ENCODE peak calls at places on chromosomes 4 and X, in nine cellular contexts. T is suprapubic skin, X is mesendoderm, R is NT2/D1, Y is retinal pigment epithelial cell, W is body of pancreas, M is breast epithelium, N is tibial artery, B is aorta. A is an unnamed sample.

GRCh38 chr4:83906561-83906960 is 370.7 kb downstream of the GPAT3 start:
- DNase-seq in T (no peak), X (no peak), R (no peak), Y (no peak), W (no peak), M (no peak), N (no peak), B (no peak), A (no peak)

GRCh38 chrX:71251456-71251973 is 2.4 kb downstream of the ZMYM3 start:
- DNase-seq in T (no peak), X (peak), R (no peak), Y (no peak), W (no peak), M (no peak), N (no peak), B (peak), A (no peak)

GRCh38 chrX:96683997-96684338 is 674 bp upstream of the DIAPH2 start:
- DNase-seq in T (no peak), X (no peak), R (no peak), Y (no peak), W (no peak), M (no peak), N (no peak), B (no peak), A (no peak)

GRCh38 chr4:83125738-83126141 is 11.2 kb upstream of the PLAC8 start:
- DNase-seq in T (no peak), X (no peak), R (no peak), Y (no peak), W (no peak), M (no peak), N (no peak), B (no peak), A (peak)

GRCh38 chr4:174402470-174403176 is 118.9 kb downstream of the CEP44 start:
- DNase-seq in T (no peak), X (peak), R (no peak), Y (peak), W (no peak), M (no peak), N (no peak), B (no peak), A (no peak)

GRCh38 chr4:147096667-147097604 is 151.3 kb upstream of the TTC29 start:
- DNase-seq in T (no peak), X (peak), R (no peak), Y (no peak), W (no peak), M (no peak), N (no peak), B (no peak), A (peak)

GRCh38 chr4:86319390-86319789 is 40.5 kb downstream of the MAPK10 start:
- DNase-seq in T (no peak), X (no peak), R (no peak), Y (no peak), W (no peak), M (no peak), N (no peak), B (no peak), A (no peak)

GRCh38 chr4:137359691-137360315 is 172.5 kb downstream of the PCDH18 start:
- DNase-seq in T (no peak), X (no peak), R (no peak), Y (peak), W (no peak), M (no peak), N (no peak), B (no peak), A (no peak)

GRCh38 chr4:140326395-140326993 is 47.0 kb upstream of the SCOC start:
- DNase-seq in T (no peak), X (peak), R (no peak), Y (no peak), W (peak), M (no peak), N (no peak), B (no peak), A (peak)

GRCh38 chr4:89298160-89298559 is 9.4 kb downstream of the GPRIN3 start:
- DNase-seq in T (no peak), X (no peak), R (no peak), Y (no peak), W (no peak), M (no peak), N (no peak), B (no peak), A (peak)

GRCh38 chr4:156999175-156999517 is 27.5 kb upstream of the PDGFC start:
- DNase-seq in T (no peak), X (peak), R (peak), Y (peak), W (peak), M (no peak), N (peak), B (no peak), A (no peak)

GRCh38 chr4:122476126-122476525 is 19.6 kb upstream of the IL2 start:
- DNase-seq in T (no peak), X (no peak), R (no peak), Y (no peak), W (no peak), M (no peak), N (no peak), B (no peak), A (no peak)

GRCh38 chrX:13235930-13236329 is 83.9 kb downstream of the ATXN3L start:
- DNase-seq in T (no peak), X (no peak), R (no peak), Y (no peak), W (no peak), M (no peak), N (no peak), B (no peak), A (no peak)

GRCh38 chr4:113077611-113078010 is 28.2 kb downstream of the ANK2 start:
- DNase-seq in T (no peak), X (no peak), R (no peak), Y (no peak), W (no peak), M (no peak), N (no peak), B (no peak), A (no peak)

GRCh38 chrX:1534321-1535168 is 2.4 kb downstream of the P2RY8 start:
- DNase-seq in T (no peak), X (peak), R (no peak), Y (no peak), W (no peak), M (no peak), N (no peak), B (no peak), A (no peak)

GRCh38 chr4:120801171-120801758 is 121.3 kb downstream of the PRDM5 start:
- DNase-seq in T (peak), X (no peak), R (no peak), Y (peak), W (no peak), M (no peak), N (peak), B (peak), A (no peak)

GRCh38 chr4:103032575-103032974 is 13.1 kb upstream of the SLC9B1 start:
- DNase-seq in T (no peak), X (peak), R (peak), Y (no peak), W (peak), M (no peak), N (no peak), B (no peak), A (peak)

GRCh38 chr4:152009046-152009445 is 248.2 kb upstream of the GATB start:
- DNase-seq in T (no peak), X (no peak), R (no peak), Y (peak), W (no peak), M (no peak), N (no peak), B (no peak), A (no peak)

GRCh38 chrX:2933125-2933900 is 4.2 kb upstream of the ARSD start:
- DNase-seq in T (no peak), X (no peak), R (no peak), Y (no peak), W (no peak), M (peak), N (no peak), B (no peak), A (peak)

DNA sequence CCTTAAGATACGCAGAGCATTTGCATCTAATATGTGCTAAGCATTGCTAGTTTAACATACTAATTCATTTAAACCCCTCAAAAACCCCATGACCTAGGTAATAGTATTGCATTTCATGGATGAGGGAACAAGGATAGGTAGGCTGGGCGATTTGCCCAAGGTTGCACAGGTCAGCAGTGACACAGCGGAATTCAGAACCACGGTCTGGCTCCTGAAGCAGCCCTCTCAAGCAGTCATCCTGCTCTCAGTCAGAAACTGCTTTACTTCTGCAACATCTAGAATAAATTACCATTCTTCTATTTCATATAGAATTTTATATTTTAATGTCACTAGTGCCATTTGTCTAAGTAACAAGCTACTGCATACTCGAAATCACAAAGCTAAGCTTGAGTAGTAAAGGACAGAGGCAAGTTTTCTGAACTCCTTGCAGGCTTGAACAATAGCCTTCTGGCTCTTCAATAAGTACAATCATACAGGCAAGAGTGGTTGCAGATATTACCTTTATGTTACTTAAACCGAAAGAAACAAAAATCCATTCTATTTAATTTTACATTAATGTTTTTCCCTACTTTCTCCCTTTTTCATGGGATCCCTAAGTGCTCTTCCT is 555 bp upstream of the SPP1 start:
- DNase-seq in T (no peak), X (peak), R (no peak), Y (no peak), W (peak), M (no peak), N (no peak), B (no peak), A (no peak)
- H3K4me3 ChIP-seq in T (no peak), X (no peak), R (peak), Y (no peak), W (no peak), M (peak), N (no peak), B (no peak), A (no peak)

GRCh38 chrX:57137481-57137880 is 284 bp upstream of the SPIN2A start:
- DNase-seq in T (no peak), X (peak), R (no peak), Y (no peak), W (no peak), M (no peak), N (no peak), B (no peak), A (no peak)
- H3K4me3 ChIP-seq in T (peak), X (peak), R (no peak), Y (peak), W (no peak), M (peak), N (peak), B (no peak), A (no peak)

DNA sequence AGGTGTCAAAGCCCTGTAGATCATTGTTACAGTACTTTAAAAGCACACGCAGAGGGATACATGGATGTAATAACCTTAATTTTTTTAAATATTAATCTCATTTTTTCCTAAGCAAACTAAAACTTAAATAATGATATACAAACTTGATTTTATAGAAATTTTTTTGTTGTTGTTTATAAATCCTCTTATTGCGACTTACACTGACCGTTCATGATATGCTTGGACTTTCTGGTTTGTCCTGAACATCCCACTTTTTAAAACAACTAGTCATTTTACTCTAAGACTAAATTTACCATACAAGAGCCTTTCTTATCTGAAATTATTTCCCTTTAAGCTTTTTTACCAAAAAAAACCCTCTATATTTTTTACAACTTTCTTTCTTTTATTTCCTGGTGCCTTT is 2106.0 kb downstream of the PCDH7 start:
- DNase-seq in T (no peak), X (peak), R (no peak), Y (no peak), W (no peak), M (no peak), N (no peak), B (no peak), A (peak)
- H3K4me3 ChIP-seq in T (no peak), X (no peak), R (no peak), Y (no peak), W (no peak), M (no peak), N (no peak), B (no peak), A (no peak)

GRCh38 chr4:23853986-23854385 is 35.9 kb downstream of the PPARGC1A start:
- DNase-seq in T (no peak), X (no peak), R (no peak), Y (no peak), W (no peak), M (no peak), N (no peak), B (no peak), A (no peak)
- H3K4me3 ChIP-seq in T (no peak), X (no peak), R (no peak), Y (no peak), W (no peak), M (no peak), N (no peak), B (no peak), A (no peak)

DNA sequence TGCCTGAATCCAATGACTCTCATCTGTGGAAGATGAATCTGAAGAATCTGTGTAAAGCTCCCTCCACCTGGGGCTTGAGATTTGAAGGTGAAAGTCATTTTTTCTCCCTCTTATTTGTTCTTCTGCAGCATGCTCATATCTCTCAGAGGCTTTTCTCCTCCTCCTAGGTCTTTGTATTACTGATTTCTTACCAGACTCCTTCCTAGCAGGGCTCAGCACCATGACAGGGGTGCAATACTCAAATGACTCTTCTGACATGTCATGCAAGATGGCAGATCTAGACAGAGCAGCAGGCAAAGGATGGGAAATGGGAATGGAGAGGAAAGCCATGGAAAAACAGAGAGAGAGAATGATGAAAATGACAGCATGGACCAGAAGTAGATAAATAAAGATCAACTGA is 118.3 kb downstream of the TMA16 start:
- DNase-seq in T (no peak), X (no peak), R (no peak), Y (no peak), W (no peak), M (no peak), N (no peak), B (no peak), A (no peak)
- H3K4me3 ChIP-seq in T (peak), X (no peak), R (no peak), Y (no peak), W (no peak), M (peak), N (peak), B (no peak), A (no peak)

GRCh38 chrX:37330642-37331041 is 18.5 kb upstream of the PRRG1 start:
- DNase-seq in T (no peak), X (no peak), R (no peak), Y (no peak), W (no peak), M (no peak), N (no peak), B (no peak), A (no peak)

GRCh38 chrX:37331546-37331945 is 17.6 kb upstream of the PRRG1 start:
- DNase-seq in T (no peak), X (no peak), R (no peak), Y (no peak), W (no peak), M (no peak), N (no peak), B (no peak), A (no peak)

GRCh38 chrX:37332987-37333658 is 16.0 kb upstream of the PRRG1 start:
- DNase-seq in T (no peak), X (no peak), R (no peak), Y (no peak), W (no peak), M (no peak), N (no peak), B (no peak), A (no peak)
- H3K4me3 ChIP-seq in T (no peak), X (no peak), R (no peak), Y (no peak), W (no peak), M (no peak), N (no peak), B (no peak), A (no peak)

GRCh38 chrX:154900323-154900722 is 14.2 kb downstream of the F8A1 start:
- DNase-seq in T (no peak), X (no peak), R (no peak), Y (no peak), W (no peak), M (no peak), N (no peak), B (no peak), A (no peak)
- H3K4me3 ChIP-seq in T (no peak), X (no peak), R (no peak), Y (no peak), W (no peak), M (no peak), N (no peak), B (no peak), A (no peak)